ENCODE peak calls at places on chromosomes 12 and 14, in four cellular contexts. F is PC-9, G is HCT116, O is fibroblast of lung. A is an unnamed sample.

GRCh38 chr12:64946132-64946829 is 121.8 kb downstream of the TBC1D30 start:
- DNase-seq in G (no peak), O (peak), F (no peak), A (no peak)

GRCh38 chr14:66563731-66564130 is 55.8 kb downstream of the GPHN start:
- DNase-seq in O (no peak), F (no peak), G (no peak), A (no peak)

GRCh38 chr14:100106260-100106659 is 41.0 kb downstream of the EVL start:
- DNase-seq in G (no peak), O (no peak), F (no peak), A (no peak)

GRCh38 chr14:23209651-23210423 is 26.4 kb upstream of the SLC7A8 start:
- DNase-seq in G (no peak), O (peak), F (no peak), A (no peak)

GRCh38 chr12:109199324-109199723 is 82.9 kb downstream of the ACACB start:
- DNase-seq in G (no peak), F (no peak), O (no peak), A (no peak)

GRCh38 chr12:15838986-15839385 is 43.2 kb upstream of the STRAP start:
- DNase-seq in O (no peak), F (no peak), G (no peak), A (no peak)

GRCh38 chr12:105334568-105334967 is 4.1 kb downstream of the C12orf75 start:
- DNase-seq in G (no peak), O (peak), F (no peak), A (peak)

GRCh38 chr12:64900540-64900939 is 76.1 kb downstream of the TBC1D30 start:
- DNase-seq in O (peak), G (no peak), F (no peak), A (peak)

GRCh38 chr12:55707841-55708694 is at the start of gene ITGA7:
- DNase-seq in F (no peak), O (peak), G (no peak), A (peak)

GRCh38 chr12:110107369-110108281 is 16.5 kb upstream of the IFT81 start:
- DNase-seq in F (no peak), O (peak), G (no peak), A (peak)

GRCh38 chr12:116093915-116094314 is 183.6 kb downstream of the MED13L start:
- DNase-seq in F (no peak), G (no peak), O (no peak), A (peak)

GRCh38 chr14:57068511-57068910 is 200.2 kb downstream of the EXOC5 start:
- DNase-seq in G (no peak), F (no peak), O (no peak), A (no peak)

DNA sequence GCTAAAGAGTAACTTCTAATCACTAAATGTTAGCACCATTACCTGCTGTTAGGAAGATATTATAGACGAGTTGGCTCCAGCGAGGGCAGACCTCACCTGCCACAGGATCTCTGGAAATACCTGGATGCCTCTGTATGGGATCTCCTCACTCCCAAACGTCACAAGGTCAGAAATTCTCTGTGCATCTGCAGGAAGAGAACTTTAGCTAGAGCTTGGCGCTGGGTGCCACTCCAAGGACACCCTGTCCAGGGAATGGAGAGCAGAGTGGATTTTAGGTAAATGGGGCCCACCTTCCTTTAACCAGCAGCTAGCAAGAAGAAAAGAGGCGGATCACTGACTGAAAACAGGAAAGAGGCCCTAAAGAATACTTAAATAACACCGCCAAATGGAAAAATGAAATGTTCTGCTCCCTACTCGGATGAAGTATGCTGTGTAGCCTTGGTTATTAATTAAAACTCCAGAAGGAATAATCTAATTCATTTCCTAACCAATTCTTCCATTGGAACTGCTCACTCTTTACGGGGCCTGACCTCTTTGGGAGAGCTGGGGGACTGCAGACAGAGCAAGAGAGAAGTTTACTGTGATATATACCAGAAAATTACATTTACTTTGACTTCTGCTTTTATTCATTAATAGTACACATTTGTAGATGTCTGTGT is 4.2 kb upstream of the FOXG1 start:
- DNase-seq in G (no peak), O (no peak), F (no peak), A (no peak)
- TF ChIP-seq EZH2 in G (no peak), O (no peak), F (no peak), A (no peak)

GRCh38 chr12:114414031-114414865 is 8.3 kb upstream of the TBX5 start:
- DNase-seq in O (no peak), F (no peak), G (no peak), A (peak)
- TF ChIP-seq EZH2 in O (no peak), F (peak), G (no peak), A (no peak)

DNA sequence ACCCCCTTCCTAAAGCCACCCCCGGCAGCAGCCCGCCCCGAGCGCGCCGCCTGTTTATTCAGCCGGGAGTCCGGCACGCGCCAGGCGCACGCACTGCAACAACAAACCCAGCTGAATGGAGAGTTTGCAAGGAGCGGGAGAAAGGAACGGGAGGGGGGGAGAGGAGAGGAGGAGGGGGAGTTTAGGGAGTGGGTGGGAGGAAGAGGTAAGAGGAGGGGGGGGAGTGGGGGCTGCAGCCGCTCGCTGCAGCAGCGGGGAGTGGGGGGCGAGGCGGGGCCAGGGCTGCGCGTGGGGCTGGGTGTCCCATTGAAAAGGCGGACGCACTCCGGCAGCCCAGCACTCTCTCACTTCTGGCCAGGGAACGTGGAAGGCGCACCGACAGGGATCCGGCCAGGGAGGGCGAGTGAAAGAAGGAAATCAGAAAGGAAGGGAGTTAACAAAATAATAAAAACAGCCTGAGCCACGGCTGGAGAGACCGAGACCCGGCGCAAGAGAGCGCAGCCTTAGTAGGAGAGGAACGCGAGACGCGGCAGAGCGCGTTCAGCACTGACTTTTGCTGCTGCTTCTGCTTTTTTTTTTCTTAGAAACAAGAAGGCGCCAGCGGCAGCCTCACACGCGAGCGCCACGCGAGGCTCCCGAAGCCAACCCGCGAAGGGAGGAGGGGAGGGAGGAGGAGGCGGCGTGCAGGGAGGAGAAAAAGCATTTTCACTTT is at the start of gene ASCL1:
- DNase-seq in G (no peak), F (no peak), O (peak), A (peak)
- TF ChIP-seq EZH2 in G (no peak), F (no peak), O (no peak), A (no peak)

GRCh38 chr12:121782616-121782966 is 10.9 kb downstream of the RHOF start:
- DNase-seq in O (no peak), F (no peak), G (no peak), A (no peak)
- TF ChIP-seq EZH2 in O (no peak), F (no peak), G (no peak), A (no peak)

GRCh38 chr14:103223818-103224352 is 100.6 kb downstream of the TNFAIP2 start:
- DNase-seq in G (no peak), O (no peak), F (no peak), A (no peak)

GRCh38 chr14:103217538-103217937 is 94.3 kb downstream of the TNFAIP2 start:
- DNase-seq in F (no peak), G (no peak), O (no peak), A (no peak)

GRCh38 chr14:103220134-103220981 is 97.1 kb downstream of the TNFAIP2 start:
- DNase-seq in G (no peak), F (no peak), O (no peak), A (peak)

GRCh38 chr14:103221781-103222358 is 98.6 kb downstream of the TNFAIP2 start:
- DNase-seq in O (no peak), G (no peak), F (no peak), A (no peak)

GRCh38 chr14:103220982-103221641 is 97.9 kb downstream of the TNFAIP2 start:
- DNase-seq in G (no peak), F (no peak), O (no peak), A (no peak)
- TF ChIP-seq EZH2 in G (no peak), F (no peak), O (no peak), A (no peak)

GRCh38 chr12:52790427-52791270 is 5.3 kb downstream of the KRT3 start:
- DNase-seq in O (no peak), G (no peak), F (no peak), A (no peak)
- TF ChIP-seq EZH2 in O (no peak), G (no peak), F (no peak), A (no peak)

GRCh38 chr14:91573894-91574837 is 64.1 kb upstream of the PPP4R3A start:
- DNase-seq in O (peak), G (peak), F (peak), A (peak)
- TF ChIP-seq EZH2 in O (no peak), G (no peak), F (no peak), A (no peak)

GRCh38 chr14:71593966-71594365 is 338.3 kb upstream of the RGS6 start:
- DNase-seq in O (no peak), F (no peak), G (no peak), A (no peak)

GRCh38 chr14:71597289-71597920 is 334.8 kb upstream of the RGS6 start:
- DNase-seq in O (no peak), F (no peak), G (no peak), A (no peak)

GRCh38 chr14:71594828-71595227 is 337.4 kb upstream of the RGS6 start:
- DNase-seq in G (no peak), F (no peak), O (peak), A (peak)

GRCh38 chr14:71597955-71598659 is 334.1 kb upstream of the RGS6 start:
- DNase-seq in F (no peak), G (no peak), O (no peak), A (no peak)

GRCh38 chr14:71595441-71595840 is 336.8 kb upstream of the RGS6 start:
- DNase-seq in G (no peak), O (no peak), F (no peak), A (no peak)
- TF ChIP-seq EZH2 in G (no peak), O (no peak), F (no peak), A (no peak)

GRCh38 chr14:95062946-95063345 is 94.4 kb downstream of the DICER1 start:
- DNase-seq in F (no peak), G (no peak), O (no peak), A (no peak)

GRCh38 chr14:95063391-95063790 is 93.9 kb downstream of the DICER1 start:
- DNase-seq in O (no peak), G (no peak), F (no peak), A (no peak)

GRCh38 chr14:95064256-95064655 is 93.1 kb downstream of the DICER1 start:
- DNase-seq in G (no peak), F (no peak), O (no peak), A (no peak)

GRCh38 chr14:95061317-95062093 is 95.8 kb downstream of the DICER1 start:
- DNase-seq in F (no peak), O (no peak), G (no peak), A (no peak)

GRCh38 chr14:95062220-95062619 is 95.1 kb downstream of the DICER1 start:
- DNase-seq in O (no peak), F (no peak), G (no peak), A (no peak)
- TF ChIP-seq EZH2 in O (no peak), F (no peak), G (no peak), A (no peak)

DNA sequence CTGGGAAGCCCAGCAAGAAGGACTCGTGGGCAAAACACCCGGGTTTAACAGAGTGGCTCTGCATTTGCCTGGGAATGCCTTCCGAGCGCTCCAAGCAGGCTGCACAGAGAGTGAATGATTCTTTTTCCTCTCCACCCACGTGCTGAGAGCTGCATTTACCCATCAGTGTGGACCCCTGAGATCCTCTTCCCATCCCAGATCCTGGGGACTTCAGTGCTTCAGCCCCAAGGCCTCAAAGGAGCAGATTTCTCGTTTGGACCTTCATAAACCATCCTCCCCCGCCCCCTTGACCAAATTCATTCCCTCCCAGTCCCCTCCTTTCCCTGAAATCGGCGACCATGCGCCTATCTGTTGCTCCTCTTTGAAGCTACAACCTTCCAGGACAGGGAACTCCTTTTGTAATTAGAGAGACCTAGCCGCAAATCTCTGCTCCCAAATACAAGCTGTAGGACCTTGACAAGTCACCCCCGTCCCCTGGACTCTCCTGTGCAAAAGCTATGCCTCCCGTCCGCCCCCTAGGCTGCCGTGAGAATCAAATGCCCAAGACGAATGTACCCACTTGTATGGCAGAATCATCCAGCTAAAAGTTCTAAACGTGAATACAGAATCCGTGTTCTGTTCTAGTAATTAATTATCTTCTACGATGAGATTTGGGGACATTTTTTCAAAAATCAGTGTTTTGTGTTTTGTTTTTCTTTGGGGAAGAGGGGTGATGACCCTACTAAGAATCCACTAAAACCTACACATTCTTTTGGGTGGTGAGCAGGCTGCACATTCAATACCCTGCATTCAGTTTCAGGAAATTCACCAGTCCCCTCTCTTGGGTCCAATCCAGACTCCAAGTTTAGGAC is 8.8 kb downstream of the TBX5 start:
- DNase-seq in F (no peak), O (no peak), G (no peak), A (peak)
- TF ChIP-seq EZH2 in F (no peak), O (no peak), G (no peak), A (no peak)

A was measured in GM23248.